ENCODE peak calls at places on chromosome 13, in five cellular contexts. B is HFFc6, D is ovary, J is dorsolateral prefrontal cortex, X is left ventricle myocardium inferior. Y is an unnamed sample.

GRCh38 chr13:85772379-85772778 is 26.8 kb downstream of the SLITRK6 start:
- DNase-seq in B (no peak), D (no peak), J (no peak), X (no peak), Y (no peak)

GRCh38 chr13:32984857-32985626 is 31.2 kb upstream of the KL start:
- DNase-seq in B (peak), D (no peak), J (no peak), X (no peak), Y (no peak)

GRCh38 chr13:48750588-48751383 is 97.1 kb downstream of the CYSLTR2 start:
- DNase-seq in B (no peak), D (peak), J (no peak), X (peak), Y (peak)

GRCh38 chr13:57627663-57628062 is 3.9 kb upstream of the PCDH17 start:
- DNase-seq in B (peak), D (no peak), J (no peak), X (no peak), Y (peak)

GRCh38 chr13:36344886-36345437 is 1.2 kb downstream of the SPART start:
- DNase-seq in B (no peak), D (no peak), J (peak), X (no peak), Y (no peak)

GRCh38 chr13:32824671-32825070 is 191.6 kb upstream of the KL start:
- DNase-seq in B (peak), D (no peak), J (no peak), X (no peak), Y (peak)

GRCh38 chr13:76225815-76226489 is 589.8 kb downstream of the LMO7 start:
- DNase-seq in B (no peak), D (no peak), J (no peak), X (peak), Y (peak)

GRCh38 chr13:36360863-36361262 is 14.7 kb upstream of the SPART start:
- DNase-seq in B (no peak), D (no peak), J (no peak), X (no peak), Y (no peak)

GRCh38 chr13:114110091-114110829 is 22.2 kb downstream of the RASA3 start:
- DNase-seq in B (no peak), D (peak), J (no peak), X (no peak), Y (peak)

GRCh38 chr13:44818428-44818827 is 170.8 kb downstream of the NUFIP1 start:
- DNase-seq in B (peak), D (no peak), J (no peak), X (no peak), Y (peak)

GRCh38 chr13:39684531-39685137 is 29.2 kb downstream of the COG6 start:
- DNase-seq in B (peak), D (no peak), J (no peak), X (no peak), Y (peak)

GRCh38 chr13:101945435-101945834 is 456.4 kb downstream of the FGF14 start:
- DNase-seq in B (no peak), D (no peak), J (peak), X (no peak), Y (no peak)

GRCh38 chr13:27792393-27793218 is at the start of gene GSX1:
- DNase-seq in B (peak), D (peak), J (peak), X (peak), Y (peak)

GRCh38 chr13:101408992-101409656 is 7.2 kb downstream of the NALCN start:
- DNase-seq in B (no peak), D (no peak), J (no peak), X (no peak), Y (no peak)

GRCh38 chr13:100440756-100441421 is 147.7 kb downstream of the GGACT start:
- DNase-seq in B (peak), D (no peak), J (no peak), X (no peak), Y (peak)

GRCh38 chr13:41615520-41615838 is 158.1 kb downstream of the RGCC start:
- DNase-seq in B (no peak), D (no peak), J (no peak), X (no peak), Y (no peak)

GRCh38 chr13:75870397-75870801 is 234.3 kb downstream of the LMO7 start:
- DNase-seq in B (no peak), D (no peak), J (no peak), X (no peak), Y (no peak)

GRCh38 chr13:27038323-27038722 is 133.3 kb downstream of the USP12 start:
- DNase-seq in B (peak), D (no peak), J (no peak), X (no peak), Y (peak)

GRCh38 chr13:94479559-94480095 is at the start of gene DCT:
- DNase-seq in B (no peak), D (no peak), J (no peak), X (no peak), Y (no peak)

GRCh38 chr13:114099918-114100445 is 32.4 kb downstream of the RASA3 start:
- DNase-seq in B (no peak), D (no peak), J (no peak), X (no peak), Y (no peak)

GRCh38 chr13:21542563-21542962 is 61.4 kb downstream of the MICU2 start:
- DNase-seq in B (no peak), D (no peak), J (no peak), X (no peak), Y (peak)

GRCh38 chr13:64074989-64075474 is 2659.4 kb upstream of the PCDH20 start:
- DNase-seq in B (no peak), D (no peak), J (no peak), X (no peak), Y (no peak)

GRCh38 chr13:44810067-44810840 is 179.0 kb downstream of the NUFIP1 start:
- DNase-seq in B (no peak), D (peak), J (no peak), X (no peak), Y (peak)

GRCh38 chr13:28044608-28045007 is 55.8 kb downstream of the FLT3 start:
- DNase-seq in B (peak), D (no peak), J (no peak), X (no peak), Y (no peak)

GRCh38 chr13:23140492-23140891 is 40.3 kb upstream of the SGCG start:
- DNase-seq in B (peak), D (no peak), J (no peak), X (no peak), Y (no peak)

GRCh38 chr13:91399189-91400093 is 1.0 kb downstream of the GPC5 start:
- DNase-seq in B (no peak), D (no peak), J (no peak), X (no peak), Y (no peak)

GRCh38 chr13:23979361-23980159 is 82.3 kb upstream of the C1QTNF9B start:
- DNase-seq in B (peak), D (peak), J (peak), X (peak), Y (peak)

GRCh38 chr13:47598340-47598911 is 402.6 kb downstream of the SUCLA2 start:
- DNase-seq in B (no peak), D (no peak), J (no peak), X (no peak), Y (peak)

GRCh38 chr13:31227870-31228269 is 28.1 kb downstream of the B3GLCT start:
- DNase-seq in B (no peak), D (no peak), J (no peak), X (no peak), Y (no peak)

GRCh38 chr13:26502826-26503225 is 54.7 kb upstream of the WASF3 start:
- DNase-seq in B (peak), D (no peak), J (no peak), X (no peak), Y (peak)

GRCh38 chr13:22278336-22278929 is 607.6 kb downstream of the FGF9 start:
- DNase-seq in B (no peak), D (peak), J (peak), X (peak), Y (no peak)

GRCh38 chr13:93635687-93636086 is 409.1 kb downstream of the GPC6 start:
- DNase-seq in B (peak), D (no peak), J (no peak), X (no peak), Y (peak)

GRCh38 chr13:112067121-112067741 is at the start of gene SOX1:
- DNase-seq in B (no peak), D (no peak), J (no peak), X (no peak), Y (peak)

GRCh38 chr13:64639206-64639605 is 2590.9 kb downstream of the PCDH9 start:
- DNase-seq in B (no peak), D (no peak), J (no peak), X (no peak), Y (no peak)

GRCh38 chr13:97432232-97432916 is 1.6 kb upstream of the RAP2A start:
- DNase-seq in B (no peak), D (no peak), J (no peak), X (no peak), Y (no peak)

GRCh38 chr13:30107536-30108136 is 199.7 kb downstream of the KATNAL1 start:
- DNase-seq in B (peak), D (no peak), J (no peak), X (no peak), Y (no peak)

GRCh38 chr13:46094478-46094877 is 10.4 kb downstream of the CPB2 start:
- DNase-seq in B (no peak), D (no peak), J (no peak), X (no peak), Y (no peak)
- TF ChIP-seq CTCF in B (no peak), D (no peak), J (no peak), X (no peak), Y (no peak)

GRCh38 chr13:42746846-42747245 is 34.5 kb upstream of the FAM216B start:
- DNase-seq in B (peak), D (no peak), J (no peak), X (no peak), Y (no peak)
- TF ChIP-seq CTCF in B (no peak), D (no peak), J (no peak), X (no peak), Y (no peak)

GRCh38 chr13:72127031-72127430 is 260.0 kb upstream of the DACH1 start:
- DNase-seq in B (no peak), D (no peak), J (no peak), X (no peak), Y (no peak)

GRCh38 chr13:72132065-72132464 is 265.1 kb upstream of the DACH1 start:
- DNase-seq in B (no peak), D (no peak), J (no peak), X (no peak), Y (no peak)

GRCh38 chr13:72126424-72126823 is 259.4 kb upstream of the DACH1 start:
- DNase-seq in B (no peak), D (no peak), J (no peak), X (no peak), Y (peak)

GRCh38 chr13:72125561-72125960 is 258.6 kb upstream of the DACH1 start:
- DNase-seq in B (no peak), D (no peak), J (no peak), X (no peak), Y (no peak)

DNA sequence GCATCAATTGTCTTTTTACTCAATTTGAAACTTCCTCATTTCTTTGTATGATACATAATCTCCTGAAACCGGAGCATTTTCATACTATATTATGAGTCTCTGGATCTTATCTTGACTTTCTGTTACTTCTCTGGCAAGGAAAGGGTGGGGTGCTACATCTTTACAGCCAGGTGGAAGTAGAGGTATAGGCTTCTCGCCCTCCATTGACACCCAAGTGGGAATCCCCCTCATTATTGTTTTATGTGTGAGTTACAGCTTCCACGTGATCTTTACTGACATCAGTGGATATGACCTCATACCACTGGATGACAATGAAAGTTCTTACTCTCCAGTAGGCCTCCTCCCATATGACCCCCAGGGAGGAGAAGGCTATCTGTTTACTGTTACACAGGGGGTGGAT is 262.1 kb upstream of the DACH1 start:
- DNase-seq in B (no peak), D (no peak), J (no peak), X (no peak), Y (no peak)
- TF ChIP-seq CTCF in B (no peak), D (no peak), J (no peak), X (no peak), Y (no peak)

DNA sequence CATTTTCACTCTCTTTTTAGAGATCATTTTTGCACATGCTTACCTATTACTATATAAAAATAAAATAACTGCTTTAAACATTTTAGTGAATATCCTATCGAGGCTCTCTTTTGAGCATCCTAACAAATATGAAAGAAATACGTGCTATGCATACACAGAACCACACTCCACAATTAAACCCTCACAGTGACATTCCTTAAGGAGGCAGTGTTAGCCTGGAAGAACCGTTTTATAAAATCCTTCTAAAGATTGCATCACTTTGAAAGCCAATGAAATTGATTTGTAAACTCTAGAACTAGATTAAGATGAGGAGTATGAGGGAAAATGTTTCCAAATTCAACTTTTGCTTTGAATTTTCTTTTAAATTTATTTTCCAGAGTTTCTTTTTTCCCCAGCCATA is 11.1 kb upstream of the ENOX1 start:
- DNase-seq in B (peak), D (no peak), J (no peak), X (no peak), Y (no peak)
- TF ChIP-seq CTCF in B (peak), D (no peak), J (peak), X (no peak), Y (no peak)

GRCh38 chr13:106114981-106115554 is 420.4 kb downstream of the EFNB2 start:
- DNase-seq in B (peak), D (no peak), J (no peak), X (no peak), Y (peak)

GRCh38 chr13:106112191-106112590 is 423.3 kb downstream of the EFNB2 start:
- DNase-seq in B (no peak), D (no peak), J (no peak), X (no peak), Y (no peak)

GRCh38 chr13:106113796-106114195 is 421.7 kb downstream of the EFNB2 start:
- DNase-seq in B (peak), D (no peak), J (no peak), X (no peak), Y (no peak)

GRCh38 chr13:106109391-106109791 is 426.1 kb downstream of the EFNB2 start:
- DNase-seq in B (peak), D (no peak), J (no peak), X (no peak), Y (no peak)

DNA sequence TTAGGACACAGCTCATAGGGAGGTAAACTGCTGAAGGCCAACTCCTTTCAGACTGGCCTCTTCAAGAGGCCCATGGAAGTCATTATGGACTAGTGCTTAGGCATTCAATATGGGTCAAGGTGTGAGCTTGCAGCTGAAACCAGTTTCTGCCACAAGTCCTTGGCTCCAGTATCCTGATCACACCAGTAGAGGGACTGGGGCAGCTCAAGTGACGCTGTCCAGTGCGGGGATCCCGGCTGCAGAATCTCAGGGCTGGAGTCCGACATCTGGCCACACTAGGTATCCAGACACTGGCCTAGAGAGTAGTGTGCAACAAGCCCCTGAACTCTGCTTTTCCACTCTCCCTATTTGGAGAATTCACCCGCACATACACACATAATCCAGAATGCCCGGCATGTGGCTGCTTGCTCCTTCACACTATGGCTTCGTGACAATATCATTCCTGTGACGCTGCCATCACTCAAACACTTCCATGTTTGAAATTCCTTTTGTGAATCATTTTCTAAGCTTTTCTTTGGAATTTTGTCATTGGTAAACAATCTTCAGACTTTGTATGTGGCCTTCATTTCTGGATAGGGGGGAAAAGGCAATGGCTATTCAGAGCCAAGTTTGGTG is 425.1 kb downstream of the EFNB2 start:
- DNase-seq in B (no peak), D (no peak), J (no peak), X (no peak), Y (no peak)
- TF ChIP-seq CTCF in B (peak), D (no peak), J (no peak), X (no peak), Y (no peak)

DNA sequence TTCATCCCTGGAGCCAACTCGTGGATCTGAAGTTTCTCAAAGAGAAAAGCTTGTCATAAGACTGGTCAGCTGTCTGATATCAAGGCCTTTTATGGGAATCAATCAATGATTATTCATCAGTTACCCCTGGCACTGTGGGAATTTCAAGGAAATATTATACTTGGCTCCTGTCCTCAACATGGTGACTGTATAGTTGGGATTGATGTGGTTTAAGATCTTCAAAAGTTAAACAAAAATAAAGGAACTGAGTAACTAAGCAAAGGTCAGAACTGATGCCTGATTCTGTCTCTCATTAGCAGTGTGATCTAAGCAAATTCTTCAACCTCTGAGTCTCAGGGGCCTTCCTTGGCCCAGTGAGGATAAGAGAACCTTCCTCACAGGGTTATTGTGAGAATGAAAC is 22.2 kb upstream of the SERPINE3 start:
- DNase-seq in B (peak), D (no peak), J (no peak), X (no peak), Y (peak)
- TF ChIP-seq CTCF in B (no peak), D (no peak), J (no peak), X (no peak), Y (no peak)

GRCh38 chr13:81012031-81012430 is 671.1 kb upstream of the SPRY2 start:
- DNase-seq in B (no peak), D (no peak), J (no peak), X (no peak), Y (no peak)

GRCh38 chr13:81020010-81020409 is 679.1 kb upstream of the SPRY2 start:
- DNase-seq in B (no peak), D (no peak), J (no peak), X (no peak), Y (no peak)

GRCh38 chr13:81018936-81019335 is 678.0 kb upstream of the SPRY2 start:
- DNase-seq in B (no peak), D (no peak), J (peak), X (no peak), Y (no peak)

GRCh38 chr13:81021284-81021683 is 680.4 kb upstream of the SPRY2 start:
- DNase-seq in B (no peak), D (no peak), J (no peak), X (no peak), Y (no peak)

GRCh38 chr13:81017525-81018152 is 676.7 kb upstream of the SPRY2 start:
- DNase-seq in B (peak), D (no peak), J (no peak), X (no peak), Y (peak)
- TF ChIP-seq CTCF in B (peak), D (no peak), J (peak), X (peak), Y (peak)